ENCODE peak calls at places on chromosomes 6 and 20, in seven cellular contexts. K is heart right ventricle, D is GM23248, F is Panc1, J is uterus, X is ovary, T is tibial nerve. R is an unnamed sample.
A peak's percentile ranks its signal among the peaks of the same experiment; 100 is the strongest.

GRCh38 chr6:127695108-127695507 is 118.1 kb downstream of the C6orf58 start:
- DNase-seq in D (no peak), X (no peak), J (no peak), F (no peak), K (no peak), T (no peak), R (no peak)

GRCh38 chr6:159941286-159942113 is 27.4 kb upstream of the IGF2R start:
- DNase-seq in D (peak; percentile 54), X (no peak), F (peak; percentile 27), J (no peak), K (no peak), T (no peak), R (peak; percentile 33)

GRCh38 chr20:58691773-58692578 is 624 bp upstream of the NPEPL1 start:
- DNase-seq in K (peak; percentile 56), T (no peak), D (peak; percentile 50), F (no peak), J (peak; percentile 53), X (peak; percentile 51), R (no peak)

GRCh38 chr6:99887066-99887465 is 107.0 kb downstream of the MCHR2 start:
- DNase-seq in X (no peak), D (no peak), T (no peak), F (no peak), K (no peak), J (no peak), R (no peak)

GRCh38 chr20:62193079-62194025 is 10.5 kb downstream of the MTG2 start:
- DNase-seq in F (no peak), X (no peak), T (no peak), K (no peak), D (no peak), J (no peak), R (no peak)

GRCh38 chr20:62320581-62321354 is 18.0 kb downstream of the ADRM1 start:
- DNase-seq in D (peak; percentile 19), T (no peak), K (no peak), F (no peak), X (no peak), J (no peak), R (no peak)

GRCh38 chr20:16514145-16514544 is 59.1 kb downstream of the KIF16B start:
- DNase-seq in D (no peak), F (no peak), T (no peak), J (no peak), X (no peak), K (no peak), R (no peak)

GRCh38 chr20:21522479-21523397 is 8.9 kb upstream of the NKX2-2 start:
- DNase-seq in D (no peak), F (no peak), J (no peak), K (no peak), X (no peak), T (no peak), R (peak; percentile 27)

GRCh38 chr20:59081036-59081435 is 38.5 kb upstream of the PRELID3B start:
- DNase-seq in F (no peak), T (no peak), J (no peak), D (no peak), K (no peak), X (no peak), R (no peak)

GRCh38 chr6:47044418-47044817 is 2.3 kb upstream of the ADGRF1 start:
- DNase-seq in K (no peak), D (no peak), T (no peak), F (no peak), J (no peak), X (no peak), R (no peak)

GRCh38 chr6:30612687-30613248 is 4.3 kb downstream of the PPP1R10 start:
- DNase-seq in X (no peak), T (no peak), F (no peak), K (no peak), J (no peak), D (peak; percentile 54), R (no peak)

GRCh38 chr6:43851204-43851855 is 81.3 kb downstream of the VEGFA start:
- DNase-seq in K (no peak), D (peak; percentile 89), F (no peak), X (no peak), T (no peak), J (no peak), R (peak; percentile 94)

GRCh38 chr6:145838305-145838704 is 23.7 kb upstream of the FBXO30 start:
- DNase-seq in D (no peak), K (no peak), J (no peak), T (no peak), X (no peak), F (no peak), R (no peak)

DNA sequence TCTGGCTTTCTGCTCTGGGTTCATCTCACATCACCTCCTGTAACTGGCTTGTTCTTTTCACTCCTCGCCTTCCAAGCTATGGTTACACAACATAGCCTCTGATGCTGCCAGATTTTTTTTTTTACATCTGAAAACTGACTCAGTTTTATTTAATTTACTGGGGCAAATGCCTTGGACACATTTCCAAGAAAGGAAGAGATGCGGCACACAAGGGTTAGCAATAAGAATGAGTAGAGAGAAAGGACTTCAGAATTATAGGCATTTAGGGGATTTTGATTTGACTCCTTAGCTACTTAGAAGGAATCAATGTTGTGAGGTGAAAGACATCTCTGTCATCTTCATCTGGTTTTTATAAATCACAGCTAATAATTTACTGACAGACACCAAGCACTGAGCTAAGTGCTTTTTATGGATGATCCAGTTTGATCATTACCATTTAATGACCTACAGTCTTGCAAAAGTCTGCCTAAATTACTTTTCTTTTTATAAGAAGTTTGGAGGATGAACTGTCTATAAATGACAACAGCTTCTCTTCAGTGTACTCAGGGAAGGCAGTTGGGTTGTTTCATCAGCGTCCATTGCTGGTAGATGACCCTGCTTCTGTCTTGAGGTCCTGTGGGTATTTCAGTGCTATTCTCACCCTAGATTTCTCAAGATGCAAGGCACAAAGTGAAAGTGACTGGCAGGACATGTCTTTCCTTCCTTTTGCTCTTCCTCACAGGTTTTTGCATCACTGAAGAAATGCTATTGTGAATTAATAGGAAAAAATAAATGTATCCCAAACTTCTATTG is 31.1 kb downstream of the LAMA4 start:
- DNase-seq in X (no peak), K (no peak), D (peak; percentile 93), J (no peak), F (no peak), T (no peak), R (no peak)
- H3K4me1 ChIP-seq in X (peaks cover 13% of the 10 kb centered on the region), K (peaks cover 98% of the 10 kb centered on the region), D (peaks cover 98% of the 10 kb centered on the region), J (peaks cover 18% of the 10 kb centered on the region), F (no peaks in the 10 kb centered on the region), T (peaks cover 40% of the 10 kb centered on the region), R (peaks cover 47% of the 10 kb centered on the region)

GRCh38 chr6:56854086-56854485 is 100.8 kb upstream of the BEND6 start:
- DNase-seq in T (no peak), J (no peak), F (no peak), X (no peak), D (no peak), K (no peak), R (no peak)

GRCh38 chr6:56851541-56852248 is 103.2 kb upstream of the BEND6 start:
- DNase-seq in T (no peak), K (peak; percentile 80), X (peak; percentile 36), D (peak; percentile 95), J (peak; percentile 40), F (peak; percentile 91), R (peak; percentile 75)

GRCh38 chr6:56852249-56852606 is 102.7 kb upstream of the BEND6 start:
- DNase-seq in D (peak; percentile 34), F (no peak), X (no peak), K (no peak), T (no peak), J (no peak), R (no peak)

GRCh38 chr6:56853541-56853940 is 101.4 kb upstream of the BEND6 start:
- DNase-seq in D (no peak), X (no peak), T (no peak), K (no peak), F (no peak), J (no peak), R (no peak)

GRCh38 chr6:56852611-56853010 is 102.3 kb upstream of the BEND6 start:
- DNase-seq in J (no peak), K (no peak), D (no peak), T (no peak), F (no peak), X (no peak), R (no peak)
- H3K4me3 ChIP-seq in J (no peak overlapping the region), K (peak overlapping the region; percentile 58), D (no peak overlapping the region), T (no peak overlapping the region), F (peak overlapping the region; percentile 63), X (no peak overlapping the region), R (no peak overlapping the region)

GRCh38 chr6:165986647-165987482 is 180.8 kb downstream of the TBXT start:
- DNase-seq in X (peak; percentile 59), J (peak; percentile 47), D (peak; percentile 50), F (no peak), K (peak; percentile 27), T (no peak), R (no peak)

GRCh38 chr6:165985281-165985925 is 182.2 kb downstream of the TBXT start:
- DNase-seq in D (no peak), J (no peak), T (no peak), X (no peak), K (no peak), F (no peak), R (no peak)

GRCh38 chr6:165985926-165986646 is 181.6 kb downstream of the TBXT start:
- DNase-seq in F (no peak), X (peak; percentile 42), K (no peak), D (no peak), T (no peak), J (no peak), R (no peak)

GRCh38 chr6:165983112-165984072 is 184.3 kb downstream of the TBXT start:
- DNase-seq in D (no peak), T (no peak), K (no peak), X (no peak), J (no peak), F (no peak), R (no peak)

GRCh38 chr6:165984743-165985142 is 182.9 kb downstream of the TBXT start:
- DNase-seq in K (no peak), T (no peak), D (no peak), J (no peak), X (no peak), F (no peak), R (no peak)
- H3K27me3 ChIP-seq in K (peaks cover 13% of the 10 kb centered on the region), T (no peaks in the 10 kb centered on the region), D (peaks cover 12% of the 10 kb centered on the region), J (no peaks in the 10 kb centered on the region), X (no peaks in the 10 kb centered on the region), F (peaks cover 25% of the 10 kb centered on the region), R (peaks cover 48% of the 10 kb centered on the region)

GRCh38 chr20:56781108-56781739 is 152.1 kb downstream of the TFAP2C start:
- DNase-seq in F (no peak), T (no peak), K (no peak), X (no peak), D (peak; percentile 70), J (no peak), R (no peak)
- H3K4me1 ChIP-seq in F (peaks cover 30% of the 10 kb centered on the region), T (no peaks in the 10 kb centered on the region), K (peaks cover 4% of the 10 kb centered on the region), X (no peaks in the 10 kb centered on the region), D (peaks cover 17% of the 10 kb centered on the region), J (no peaks in the 10 kb centered on the region), R (peaks cover 26% of the 10 kb centered on the region)

GRCh38 chr6:34056301-34056700 is 89.6 kb downstream of the GRM4 start:
- DNase-seq in D (peak; percentile 87), X (peak; percentile 74), J (peak; percentile 87), T (peak; percentile 52), K (peak; percentile 56), F (no peak), R (no peak)
- H3K4me3 ChIP-seq in D (peak overlapping the region; percentile 22), X (peak overlapping the region; percentile 1), J (peak overlapping the region; percentile 25), T (no peak overlapping the region), K (peak overlapping the region; percentile 22), F (no peak overlapping the region), R (no peak overlapping the region)

R was measured in SJSA1.